ENCODE peak calls at places on chromosomes 4 and X, in six cellular contexts. G is EL, M is NCI-H510A, D is HS-5, E is renal cortical epithelial cell, L is fibroblast of gingiva. F is an unnamed sample.

GRCh38 chrX:119606508-119607389 is 525 bp upstream of the NKRF start:
- DNase-seq in E (peak), D (no peak), M (no peak), L (peak), G (no peak), F (no peak)

GRCh38 chr4:16916719-16917337 is 18.4 kb upstream of the LDB2 start:
- DNase-seq in D (no peak), L (peak), G (peak), E (peak), M (no peak), F (peak)

GRCh38 chr4:83356899-83357661 is 22.4 kb upstream of the HPSE start:
- DNase-seq in L (peak), E (peak), M (no peak), D (peak), G (peak), F (no peak)

GRCh38 chr4:38002451-38003071 is 42.4 kb downstream of the PTTG2 start:
- DNase-seq in G (peak), L (no peak), M (no peak), D (no peak), E (peak), F (peak)

GRCh38 chr4:176814770-176815169 is 22.0 kb upstream of the VEGFC start:
- DNase-seq in D (peak), E (no peak), L (peak), M (no peak), G (peak), F (no peak)

GRCh38 chr4:173246719-173247118 is 78.1 kb downstream of the GALNT7 start:
- DNase-seq in L (no peak), M (no peak), D (no peak), G (no peak), E (no peak), F (no peak)

GRCh38 chr4:177229331-177229730 is 80.3 kb upstream of the NEIL3 start:
- DNase-seq in L (peak), M (no peak), E (peak), D (no peak), G (peak), F (no peak)

GRCh38 chrX:131987252-131987651 is 35.9 kb upstream of the STK26 start:
- DNase-seq in M (no peak), G (no peak), D (no peak), E (no peak), L (no peak), F (no peak)

GRCh38 chr4:73918058-73918457 is 48.9 kb downstream of the CXCL1 start:
- DNase-seq in L (no peak), G (no peak), E (peak), M (no peak), D (no peak), F (no peak)

GRCh38 chrX:35842657-35843056 is 44.5 kb downstream of the MAGEB16 start:
- DNase-seq in D (no peak), E (no peak), L (no peak), M (no peak), G (no peak), F (no peak)

GRCh38 chr4:20773144-20773997 is 73.1 kb downstream of the PACRGL start:
- DNase-seq in D (peak), E (peak), G (peak), M (peak), L (peak), F (no peak)

GRCh38 chr4:56307423-56307822 is 79.9 kb downstream of the AASDH start:
- DNase-seq in G (peak), E (peak), L (no peak), M (no peak), D (no peak), F (no peak)

GRCh38 chr4:98081961-98082360 is 61.3 kb downstream of the STPG2 start:
- DNase-seq in G (no peak), D (no peak), L (no peak), M (no peak), E (no peak), F (no peak)

GRCh38 chrX:13699183-13699826 is 10.4 kb downstream of the RAB9A start:
- DNase-seq in L (no peak), G (peak), M (no peak), E (no peak), D (no peak), F (no peak)

GRCh38 chr4:128378668-128379067 is 91.1 kb upstream of the PGRMC2 start:
- DNase-seq in D (no peak), E (no peak), G (no peak), L (peak), M (no peak), F (no peak)

GRCh38 chr4:174120446-174121142 is 162.9 kb downstream of the FBXO8 start:
- DNase-seq in M (peak), G (peak), D (peak), E (peak), L (peak), F (peak)

GRCh38 chr4:31660916-31661315 is 940.7 kb downstream of the PCDH7 start:
- DNase-seq in G (no peak), M (no peak), D (no peak), L (no peak), E (no peak), F (no peak)

F was measured in iPS DF 19.7.